ENCODE peak calls at places on chromosomes 16 and 17, in nine cellular contexts. F is PC-3, Z is GM23248, X is Karpas-422, E is prostate gland, J is stomach, D is IMR-90, U is neuronal stem cell, W is heart left ventricle. I is an unnamed sample. For H3K36me3, the result is how much of the 10 kb centered on the place peaks cover.

GRCh38 chr16:14353340-14353739 is 276.7 kb downstream of the PARN start:
- DNase-seq in F (no peak), Z (no peak), X (peak), E (no peak), J (no peak), D (no peak), U (no peak), W (no peak), I (no peak)

GRCh38 chr17:69960755-69961154 is 114.3 kb upstream of the KCNJ16 start:
- DNase-seq in F (no peak), Z (no peak), X (no peak), E (peak), J (peak), D (no peak), U (no peak), W (no peak), I (peak)

GRCh38 chr17:77323413-77324171 is 182.8 kb downstream of the SEC14L1 start:
- DNase-seq in F (peak), Z (peak), X (peak), E (no peak), J (peak), D (peak), U (no peak), W (peak), I (no peak)

GRCh38 chr16:70251651-70252354 is at the start of gene EXOSC6:
- DNase-seq in F (peak), Z (peak), X (peak), E (peak), J (peak), D (peak), U (peak), W (peak), I (peak)

GRCh38 chr16:67260426-67261063 is 11.8 kb downstream of the SLC9A5 start:
- DNase-seq in F (peak), Z (peak), X (peak), E (peak), J (peak), D (peak), U (no peak), W (no peak), I (peak)

GRCh38 chr17:34569591-34569990 is 9.8 kb upstream of the TMEM132E start:
- DNase-seq in F (no peak), Z (no peak), X (no peak), E (no peak), J (no peak), D (no peak), U (no peak), W (no peak), I (no peak)

GRCh38 chr16:4529085-4530060 is 9.2 kb downstream of the CDIP1 start:
- DNase-seq in F (no peak), Z (peak), X (no peak), E (no peak), J (no peak), D (peak), U (no peak), W (no peak), I (peak)

GRCh38 chr17:76793775-76794174 is 55.9 kb downstream of the MFSD11 start:
- DNase-seq in F (peak), Z (peak), X (peak), E (no peak), J (no peak), D (peak), U (no peak), W (no peak), I (no peak)

GRCh38 chr17:1920948-1921351 is 91.1 kb downstream of the RPA1 start:
- DNase-seq in F (no peak), Z (no peak), X (no peak), E (peak), J (no peak), D (no peak), U (no peak), W (no peak), I (no peak)

GRCh38 chr16:66189951-66190350 is 176.5 kb upstream of the CDH5 start:
- DNase-seq in F (peak), Z (peak), X (no peak), E (no peak), J (no peak), D (peak), U (no peak), W (no peak), I (no peak)

GRCh38 chr16:30982548-30983288 is 2.3 kb upstream of the HSD3B7 start:
- DNase-seq in F (no peak), Z (peak), X (no peak), E (no peak), J (no peak), D (no peak), U (no peak), W (no peak), I (no peak)

GRCh38 chr17:55795098-55795497 is 44.2 kb downstream of the PCTP start:
- DNase-seq in F (peak), Z (no peak), X (peak), E (no peak), J (no peak), D (no peak), U (no peak), W (no peak), I (no peak)

GRCh38 chr17:44409309-44410028 is 20.0 kb upstream of the ITGA2B start:
- DNase-seq in F (peak), Z (no peak), X (no peak), E (no peak), J (no peak), D (no peak), U (no peak), W (no peak), I (no peak)

GRCh38 chr17:49730078-49730786 is 22.5 kb upstream of the SLC35B1 start:
- DNase-seq in F (no peak), Z (peak), X (no peak), E (no peak), J (peak), D (peak), U (no peak), W (peak), I (peak)

DNA sequence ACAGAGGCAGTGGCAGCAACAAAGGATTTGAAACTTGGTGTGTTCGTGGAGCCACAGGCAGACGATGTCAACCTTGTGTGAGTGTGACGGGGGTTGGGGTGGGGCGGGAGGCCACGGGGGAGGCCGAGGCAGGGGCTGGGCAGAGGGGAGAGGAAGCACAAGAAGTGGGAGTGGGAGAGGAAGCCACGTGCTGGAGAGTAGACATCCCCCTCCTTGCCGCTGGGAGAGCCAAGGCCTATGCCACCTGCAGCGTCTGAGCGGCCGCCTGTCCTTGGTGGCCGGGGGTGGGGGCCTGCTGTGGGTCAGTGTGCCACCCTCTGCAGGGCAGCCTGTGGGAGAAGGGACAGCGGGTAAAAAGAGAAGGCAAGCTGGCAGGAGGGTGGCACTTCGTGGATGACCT is 25.5 kb downstream of the STH start:
- DNase-seq in F (no peak), Z (no peak), X (no peak), E (no peak), J (no peak), D (no peak), U (no peak), W (no peak), I (peak)
- H3K27ac ChIP-seq in F (no peak), Z (no peak), X (no peak), E (no peak), J (no peak), D (no peak), U (no peak), W (no peak), I (peak)

GRCh38 chr17:37598145-37598544 is 11.1 kb downstream of the SYNRG start:
- DNase-seq in F (no peak), Z (no peak), X (no peak), E (no peak), J (no peak), D (no peak), U (no peak), W (no peak), I (no peak)
- H3K36me3 ChIP-seq in F (under half), Z (under half), X (under half), E (under half), J (half or more), D (under half), U (half or more), W (under half), I (under half)

GRCh38 chr16:53707671-53708070 is 3.7 kb downstream of the FTO start:
- DNase-seq in F (no peak), Z (no peak), X (peak), E (no peak), J (no peak), D (no peak), U (no peak), W (no peak), I (no peak)

GRCh38 chr16:53708490-53708889 is 4.5 kb downstream of the FTO start:
- DNase-seq in F (no peak), Z (no peak), X (no peak), E (no peak), J (no peak), D (no peak), U (no peak), W (no peak), I (no peak)

GRCh38 chr16:53704445-53704813 is 473 bp downstream of the FTO start:
- DNase-seq in F (no peak), Z (peak), X (peak), E (no peak), J (no peak), D (no peak), U (no peak), W (no peak), I (no peak)

GRCh38 chr16:53703590-53704444 is at the start of the genes FTO and RPGRIP1L:
- DNase-seq in F (peak), Z (peak), X (peak), E (peak), J (peak), D (peak), U (peak), W (peak), I (peak)
- H3K27ac ChIP-seq in F (no peak), Z (peak), X (peak), E (peak), J (peak), D (peak), U (no peak), W (peak), I (peak)

GRCh38 chr16:519841-520687 is 7.4 kb upstream of the CAPN15 start:
- DNase-seq in F (no peak), Z (no peak), X (no peak), E (no peak), J (no peak), D (no peak), U (no peak), W (no peak), I (no peak)
- H3K36me3 ChIP-seq in F (under half), Z (under half), X (under half), E (under half), J (under half), D (under half), U (half or more), W (under half), I (under half)

DNA sequence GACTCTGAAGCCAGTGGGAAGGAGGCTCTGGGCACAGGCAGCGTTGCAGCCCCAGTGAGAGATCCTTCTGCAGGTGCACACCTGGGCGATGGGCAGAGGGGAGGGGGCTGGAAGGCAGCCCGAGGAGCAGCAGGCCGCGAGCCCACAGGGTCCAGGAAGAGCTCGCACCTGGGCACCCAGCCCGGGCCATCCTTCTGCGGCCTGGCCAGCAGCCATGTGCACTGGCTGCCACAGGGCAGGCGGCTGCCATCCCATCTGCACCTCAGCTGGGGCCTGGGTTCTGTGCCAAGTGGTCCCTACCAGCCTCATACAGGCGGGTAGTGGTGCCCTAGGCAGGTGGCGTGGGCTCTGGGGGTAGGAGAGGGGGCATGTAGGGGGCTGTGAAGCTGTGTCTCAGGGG is 197.3 kb downstream of the RBFOX3 start:
- DNase-seq in F (no peak), Z (no peak), X (no peak), E (peak), J (no peak), D (no peak), U (no peak), W (no peak), I (peak)
- H3K27ac ChIP-seq in F (no peak), Z (no peak), X (no peak), E (no peak), J (no peak), D (no peak), U (no peak), W (no peak), I (no peak)

GRCh38 chr16:89884041-89884421 is 10.6 kb downstream of the TCF25 start:
- DNase-seq in F (no peak), Z (no peak), X (no peak), E (no peak), J (no peak), D (no peak), U (no peak), W (no peak), I (no peak)

GRCh38 chr16:89880477-89881367 is 7.3 kb downstream of the TCF25 start:
- DNase-seq in F (no peak), Z (no peak), X (no peak), E (no peak), J (no peak), D (no peak), U (no peak), W (peak), I (no peak)

GRCh38 chr16:89887243-89887642 is 13.9 kb downstream of the TCF25 start:
- DNase-seq in F (no peak), Z (no peak), X (no peak), E (no peak), J (no peak), D (no peak), U (no peak), W (no peak), I (no peak)

GRCh38 chr16:89883346-89884040 is 10.1 kb downstream of the TCF25 start:
- DNase-seq in F (no peak), Z (no peak), X (no peak), E (no peak), J (no peak), D (no peak), U (no peak), W (no peak), I (no peak)

GRCh38 chr16:89881368-89881730 is 8.0 kb downstream of the TCF25 start:
- DNase-seq in F (no peak), Z (no peak), X (no peak), E (no peak), J (no peak), D (no peak), U (no peak), W (no peak), I (no peak)
- H3K36me3 ChIP-seq in F (under half), Z (under half), X (under half), E (under half), J (half or more), D (half or more), U (half or more), W (under half), I (under half)

GRCh38 chr17:59888145-59888750 is 4.5 kb downstream of the TUBD1 start:
- DNase-seq in F (no peak), Z (no peak), X (no peak), E (no peak), J (no peak), D (no peak), U (no peak), W (no peak), I (no peak)

GRCh38 chr17:59893617-59894100 is 738 bp downstream of the RPS6KB1 start:
- DNase-seq in F (peak), Z (peak), X (peak), E (no peak), J (no peak), D (peak), U (peak), W (no peak), I (no peak)

GRCh38 chr17:59890720-59891119 is 2.0 kb downstream of the TUBD1 start:
- DNase-seq in F (peak), Z (peak), X (no peak), E (no peak), J (no peak), D (peak), U (no peak), W (no peak), I (no peak)

GRCh38 chr17:59892849-59893616 is at the start of the genes RPS6KB1 and TUBD1:
- DNase-seq in F (peak), Z (peak), X (peak), E (peak), J (peak), D (peak), U (peak), W (peak), I (peak)

GRCh38 chr17:59892251-59892848 is 393 bp downstream of the TUBD1 start:
- DNase-seq in F (no peak), Z (no peak), X (no peak), E (no peak), J (no peak), D (no peak), U (no peak), W (no peak), I (no peak)
- H3K27ac ChIP-seq in F (peak), Z (peak), X (peak), E (peak), J (peak), D (peak), U (no peak), W (peak), I (peak)

DNA sequence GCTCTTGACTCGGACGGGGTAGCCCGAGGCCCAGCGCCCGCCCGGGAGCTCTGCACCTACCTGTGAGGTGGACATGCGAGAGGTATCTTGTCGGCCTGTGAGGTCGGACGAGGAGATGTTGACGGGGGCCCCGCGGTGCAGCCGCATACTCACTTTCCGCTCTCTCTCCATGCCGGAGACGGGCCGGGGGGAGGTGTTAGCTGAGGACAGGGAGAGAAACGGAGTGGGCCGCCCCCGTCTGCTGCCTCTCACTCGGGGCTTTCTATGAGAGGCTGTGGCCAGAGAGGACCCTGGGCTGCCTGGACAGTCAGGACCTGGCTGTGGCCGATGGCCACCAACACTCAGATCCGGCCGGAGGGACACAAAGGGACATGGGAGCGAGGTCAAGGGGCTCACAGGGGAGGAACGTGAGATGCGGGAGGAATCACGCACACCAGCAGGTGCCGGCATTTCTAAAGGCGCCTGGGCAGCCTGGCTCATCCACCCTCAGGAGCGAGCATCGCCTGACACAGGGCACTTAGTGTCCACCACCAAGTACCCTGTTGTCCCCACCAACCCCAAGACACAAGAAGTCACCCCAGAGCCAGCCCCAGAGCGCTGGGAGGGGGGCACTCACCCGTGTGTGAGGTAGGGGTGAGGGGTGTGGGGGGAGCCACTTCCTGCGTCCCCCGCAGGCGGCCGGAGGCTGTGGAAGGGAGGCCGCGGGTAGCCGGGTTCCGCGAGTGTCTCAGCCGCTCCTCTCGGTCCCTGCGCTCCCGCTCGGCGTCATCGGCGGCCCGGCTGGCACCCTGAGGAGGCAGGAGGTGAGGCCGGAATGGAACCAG is 20.2 kb downstream of the SLC16A3 start:
- DNase-seq in F (no peak), Z (no peak), X (no peak), E (no peak), J (no peak), D (no peak), U (no peak), W (peak), I (no peak)
- H3K36me3 ChIP-seq in F (half or more), Z (under half), X (under half), E (half or more), J (half or more), D (half or more), U (half or more), W (half or more), I (half or more)

I was measured in body of pancreas.